ENCODE peak calls at places on chromosomes 7 and 10, in nine cellular contexts. One of them, this sample, is unnamed.

GRCh38 chr7:73358590-73359275 is 30.8 kb downstream of the FKBP6 start:
- DNase-seq in lower lobe of right lung: no peak
- DNase-seq in psoas muscle: no peak
- DNase-seq in sigmoid colon: no peak
- DNase-seq in adrenal gland: no peak
- DNase-seq in ovary: no peak
- DNase-seq in epithelial cell of esophagus: no peak
- DNase-seq in left ventricle myocardium inferior: no peak
- DNase-seq in neural progenitor cell: no peak
- DNase-seq in this sample: no peak

GRCh38 chr7:76296743-76297740 is 5.4 kb upstream of the HSPB1 start:
- DNase-seq in lower lobe of right lung: peak
- DNase-seq in epithelial cell of esophagus: peak
- DNase-seq in adrenal gland: peak
- DNase-seq in ovary: peak
- DNase-seq in neural progenitor cell: no peak
- DNase-seq in sigmoid colon: peak
- DNase-seq in psoas muscle: peak
- DNase-seq in left ventricle myocardium inferior: no peak
- DNase-seq in this sample: no peak

GRCh38 chr7:36034020-36034419 is 119.0 kb upstream of the EEPD1 start:
- DNase-seq in lower lobe of right lung: no peak
- DNase-seq in ovary: no peak
- DNase-seq in epithelial cell of esophagus: peak
- DNase-seq in adrenal gland: no peak
- DNase-seq in neural progenitor cell: no peak
- DNase-seq in left ventricle myocardium inferior: no peak
- DNase-seq in sigmoid colon: no peak
- DNase-seq in psoas muscle: no peak
- DNase-seq in this sample: no peak

GRCh38 chr7:98531717-98532116 is 85.4 kb upstream of the NPTX2 start:
- DNase-seq in sigmoid colon: no peak
- DNase-seq in epithelial cell of esophagus: no peak
- DNase-seq in lower lobe of right lung: no peak
- DNase-seq in adrenal gland: no peak
- DNase-seq in neural progenitor cell: no peak
- DNase-seq in psoas muscle: no peak
- DNase-seq in ovary: no peak
- DNase-seq in left ventricle myocardium inferior: no peak
- DNase-seq in this sample: no peak

GRCh38 chr10:86402283-86402931 is 35.8 kb upstream of the GRID1 start:
- DNase-seq in psoas muscle: no peak
- DNase-seq in epithelial cell of esophagus: no peak
- DNase-seq in lower lobe of right lung: no peak
- DNase-seq in neural progenitor cell: peak
- DNase-seq in sigmoid colon: no peak
- DNase-seq in ovary: no peak
- DNase-seq in adrenal gland: no peak
- DNase-seq in left ventricle myocardium inferior: no peak
- DNase-seq in this sample: no peak

GRCh38 chr7:23341846-23342598 is 42.9 kb downstream of the MALSU1 start:
- DNase-seq in left ventricle myocardium inferior: no peak
- DNase-seq in ovary: no peak
- DNase-seq in lower lobe of right lung: no peak
- DNase-seq in neural progenitor cell: no peak
- DNase-seq in sigmoid colon: no peak
- DNase-seq in adrenal gland: no peak
- DNase-seq in epithelial cell of esophagus: no peak
- DNase-seq in psoas muscle: no peak
- DNase-seq in this sample: no peak

GRCh38 chr10:74194545-74194944 is 43.5 kb downstream of the ADK start:
- DNase-seq in psoas muscle: no peak
- DNase-seq in lower lobe of right lung: no peak
- DNase-seq in neural progenitor cell: no peak
- DNase-seq in sigmoid colon: no peak
- DNase-seq in left ventricle myocardium inferior: no peak
- DNase-seq in adrenal gland: no peak
- DNase-seq in ovary: no peak
- DNase-seq in epithelial cell of esophagus: peak
- DNase-seq in this sample: no peak

GRCh38 chr10:26869528-26869927 is 8.8 kb upstream of the ABI1 start:
- DNase-seq in left ventricle myocardium inferior: no peak
- DNase-seq in neural progenitor cell: no peak
- DNase-seq in epithelial cell of esophagus: peak
- DNase-seq in psoas muscle: no peak
- DNase-seq in lower lobe of right lung: no peak
- DNase-seq in ovary: no peak
- DNase-seq in adrenal gland: no peak
- DNase-seq in sigmoid colon: no peak
- DNase-seq in this sample: no peak

DNA sequence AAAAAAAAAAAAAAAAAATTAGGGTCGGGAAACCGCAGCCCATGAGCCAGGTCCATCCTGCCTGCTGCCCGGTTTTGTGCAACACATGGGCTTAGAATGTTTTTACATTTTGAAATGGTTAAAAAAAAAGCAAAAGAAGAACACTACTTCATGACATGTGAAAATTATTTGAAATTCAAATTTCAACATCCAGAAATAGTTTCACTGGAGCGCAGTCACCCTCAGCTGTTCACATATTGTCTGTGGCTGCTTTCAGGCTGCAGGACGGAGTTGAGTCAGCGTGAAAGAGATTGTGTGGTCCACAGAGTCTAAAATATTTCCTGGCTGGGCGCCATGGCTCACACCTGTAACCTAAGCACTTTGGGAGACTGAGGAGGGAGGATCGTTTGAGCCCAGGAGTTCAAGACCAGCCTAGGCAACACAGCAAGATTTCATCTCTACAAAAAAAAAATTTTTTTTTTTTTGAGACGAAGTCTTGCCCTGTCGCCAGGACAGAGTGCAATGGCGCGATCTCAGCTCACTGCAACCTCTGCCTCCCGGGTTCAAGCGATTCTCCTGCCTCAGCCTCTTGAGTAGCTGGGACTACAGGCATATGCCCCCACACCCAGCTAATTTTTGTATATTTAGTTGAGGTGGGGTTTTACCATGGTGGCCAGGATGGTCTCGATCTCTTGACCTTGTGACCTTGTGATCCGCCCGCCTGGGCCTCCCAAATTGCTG is 63.9 kb upstream of the ECHDC3 start:
- DNase-seq in epithelial cell of esophagus: peak
- DNase-seq in left ventricle myocardium inferior: no peak
- DNase-seq in ovary: no peak
- DNase-seq in lower lobe of right lung: peak
- DNase-seq in sigmoid colon: peak
- DNase-seq in psoas muscle: no peak
- DNase-seq in neural progenitor cell: no peak
- DNase-seq in adrenal gland: no peak
- DNase-seq in this sample: peak
- H3K4me3 ChIP-seq in epithelial cell of esophagus: no peak
- H3K4me3 ChIP-seq in left ventricle myocardium inferior: no peak
- H3K4me3 ChIP-seq in ovary: no peak
- H3K4me3 ChIP-seq in lower lobe of right lung: no peak
- H3K4me3 ChIP-seq in sigmoid colon: no peak
- H3K4me3 ChIP-seq in psoas muscle: no peak
- H3K4me3 ChIP-seq in neural progenitor cell: no peak
- H3K4me3 ChIP-seq in adrenal gland: no peak
- H3K4me3 ChIP-seq in this sample: no peak

GRCh38 chr7:29764227-29764626 is 42.1 kb upstream of the WIPF3 start:
- DNase-seq in left ventricle myocardium inferior: no peak
- DNase-seq in adrenal gland: no peak
- DNase-seq in psoas muscle: no peak
- DNase-seq in sigmoid colon: no peak
- DNase-seq in neural progenitor cell: peak
- DNase-seq in lower lobe of right lung: no peak
- DNase-seq in epithelial cell of esophagus: no peak
- DNase-seq in ovary: peak
- DNase-seq in this sample: no peak
- TF ChIP-seq CTCF in left ventricle myocardium inferior: peak
- TF ChIP-seq CTCF in adrenal gland: no peak
- TF ChIP-seq CTCF in psoas muscle: peak
- TF ChIP-seq CTCF in sigmoid colon: no peak
- TF ChIP-seq CTCF in neural progenitor cell: peak
- TF ChIP-seq CTCF in lower lobe of right lung: no peak
- TF ChIP-seq CTCF in epithelial cell of esophagus: no peak
- TF ChIP-seq CTCF in ovary: no peak
- TF ChIP-seq CTCF in this sample: no peak

GRCh38 chr7:142773230-142773629 is 2.5 kb downstream of the PRSS2 start:
- DNase-seq in lower lobe of right lung: no peak
- DNase-seq in psoas muscle: no peak
- DNase-seq in neural progenitor cell: no peak
- DNase-seq in adrenal gland: no peak
- DNase-seq in left ventricle myocardium inferior: no peak
- DNase-seq in epithelial cell of esophagus: no peak
- DNase-seq in ovary: no peak
- DNase-seq in sigmoid colon: no peak
- DNase-seq in this sample: no peak

GRCh38 chr7:142773937-142774744 is 3.4 kb downstream of the PRSS2 start:
- DNase-seq in neural progenitor cell: no peak
- DNase-seq in ovary: no peak
- DNase-seq in lower lobe of right lung: no peak
- DNase-seq in sigmoid colon: no peak
- DNase-seq in psoas muscle: no peak
- DNase-seq in left ventricle myocardium inferior: no peak
- DNase-seq in adrenal gland: no peak
- DNase-seq in epithelial cell of esophagus: no peak
- DNase-seq in this sample: no peak

GRCh38 chr7:142777318-142777717 is 6.5 kb downstream of the PRSS2 start:
- DNase-seq in adrenal gland: no peak
- DNase-seq in epithelial cell of esophagus: no peak
- DNase-seq in sigmoid colon: no peak
- DNase-seq in left ventricle myocardium inferior: no peak
- DNase-seq in neural progenitor cell: no peak
- DNase-seq in lower lobe of right lung: no peak
- DNase-seq in ovary: no peak
- DNase-seq in psoas muscle: no peak
- DNase-seq in this sample: no peak

GRCh38 chr7:142774826-142775225 is 4.1 kb downstream of the PRSS2 start:
- DNase-seq in adrenal gland: no peak
- DNase-seq in ovary: no peak
- DNase-seq in epithelial cell of esophagus: peak
- DNase-seq in left ventricle myocardium inferior: no peak
- DNase-seq in lower lobe of right lung: no peak
- DNase-seq in sigmoid colon: no peak
- DNase-seq in psoas muscle: no peak
- DNase-seq in neural progenitor cell: no peak
- DNase-seq in this sample: no peak

DNA sequence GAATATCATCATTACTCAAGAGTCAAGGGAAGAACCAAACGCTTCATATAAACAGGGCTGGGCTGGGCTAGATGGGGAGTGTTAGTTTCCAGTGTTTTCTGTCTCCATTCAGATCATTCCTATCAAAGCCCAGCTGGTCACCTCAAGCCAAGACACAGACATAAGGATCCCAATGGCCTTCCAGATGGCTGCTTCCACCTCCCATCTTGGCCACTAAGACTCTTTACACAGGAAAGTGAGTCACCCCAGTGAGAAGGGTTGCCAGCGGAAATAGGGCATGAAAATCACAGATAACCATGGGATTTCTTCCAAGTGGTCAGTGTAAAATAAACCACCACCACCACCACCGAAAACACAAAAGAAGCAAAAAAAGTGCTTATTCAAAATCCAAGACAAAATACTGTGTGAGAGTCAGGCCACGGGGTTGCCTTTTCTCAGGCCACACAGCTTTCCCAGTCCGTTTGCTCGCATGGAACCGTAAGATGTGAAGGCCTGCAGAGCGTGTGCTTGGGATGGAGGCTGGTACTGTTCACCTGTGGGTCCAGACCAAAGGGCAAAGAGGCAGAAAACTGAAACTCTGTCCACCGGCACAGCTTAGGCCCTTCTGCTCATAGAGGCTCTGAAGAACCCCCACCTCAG is 5.6 kb downstream of the PRSS2 start:
- DNase-seq in sigmoid colon: no peak
- DNase-seq in adrenal gland: peak
- DNase-seq in ovary: no peak
- DNase-seq in epithelial cell of esophagus: no peak
- DNase-seq in neural progenitor cell: no peak
- DNase-seq in lower lobe of right lung: no peak
- DNase-seq in left ventricle myocardium inferior: no peak
- DNase-seq in psoas muscle: no peak
- DNase-seq in this sample: no peak
- H3K4me3 ChIP-seq in sigmoid colon: no peak
- H3K4me3 ChIP-seq in adrenal gland: no peak
- H3K4me3 ChIP-seq in ovary: no peak
- H3K4me3 ChIP-seq in epithelial cell of esophagus: no peak
- H3K4me3 ChIP-seq in neural progenitor cell: no peak
- H3K4me3 ChIP-seq in lower lobe of right lung: no peak
- H3K4me3 ChIP-seq in left ventricle myocardium inferior: no peak
- H3K4me3 ChIP-seq in psoas muscle: no peak
- H3K4me3 ChIP-seq in this sample: no peak

GRCh38 chr7:26627221-26627620 is 237.2 kb downstream of the SKAP2 start:
- DNase-seq in psoas muscle: no peak
- DNase-seq in sigmoid colon: no peak
- DNase-seq in lower lobe of right lung: no peak
- DNase-seq in epithelial cell of esophagus: no peak
- DNase-seq in neural progenitor cell: no peak
- DNase-seq in left ventricle myocardium inferior: no peak
- DNase-seq in ovary: no peak
- DNase-seq in adrenal gland: no peak
- DNase-seq in this sample: no peak
- TF ChIP-seq CTCF in psoas muscle: no peak
- TF ChIP-seq CTCF in sigmoid colon: no peak
- TF ChIP-seq CTCF in lower lobe of right lung: no peak
- TF ChIP-seq CTCF in epithelial cell of esophagus: no peak
- TF ChIP-seq CTCF in neural progenitor cell: no peak
- TF ChIP-seq CTCF in left ventricle myocardium inferior: no peak
- TF ChIP-seq CTCF in ovary: no peak
- TF ChIP-seq CTCF in adrenal gland: no peak
- TF ChIP-seq CTCF in this sample: no peak

GRCh38 chr7:132117636-132118035 is 458.6 kb downstream of the PLXNA4 start:
- DNase-seq in adrenal gland: no peak
- DNase-seq in epithelial cell of esophagus: no peak
- DNase-seq in ovary: no peak
- DNase-seq in neural progenitor cell: no peak
- DNase-seq in psoas muscle: no peak
- DNase-seq in lower lobe of right lung: no peak
- DNase-seq in sigmoid colon: no peak
- DNase-seq in left ventricle myocardium inferior: no peak
- DNase-seq in this sample: no peak
- H3K4me3 ChIP-seq in adrenal gland: no peak
- H3K4me3 ChIP-seq in epithelial cell of esophagus: no peak
- H3K4me3 ChIP-seq in ovary: no peak
- H3K4me3 ChIP-seq in neural progenitor cell: no peak
- H3K4me3 ChIP-seq in psoas muscle: no peak
- H3K4me3 ChIP-seq in lower lobe of right lung: no peak
- H3K4me3 ChIP-seq in sigmoid colon: no peak
- H3K4me3 ChIP-seq in left ventricle myocardium inferior: no peak
- H3K4me3 ChIP-seq in this sample: no peak